ENCODE peak calls at places on chromosomes 4 and X, in five cellular contexts. One of them, this sample, is unnamed.

GRCh38 chrX:119981286-119982070 is 37.9 kb upstream of the NKAP start:
- DNase-seq in heart right ventricle: no peak
- DNase-seq in thoracic aorta: no peak
- DNase-seq in heart left ventricle: no peak
- DNase-seq in GM23338: peak; percentile 73
- DNase-seq in this sample: no peak

GRCh38 chrX:154595559-154595958 is 10.6 kb downstream of the CTAG1A start:
- DNase-seq in heart right ventricle: no peak
- DNase-seq in thoracic aorta: no peak
- DNase-seq in heart left ventricle: no peak
- DNase-seq in GM23338: no peak
- DNase-seq in this sample: no peak

GRCh38 chr4:14650127-14650526 is 352.2 kb upstream of the CPEB2 start:
- DNase-seq in heart right ventricle: no peak
- DNase-seq in thoracic aorta: no peak
- DNase-seq in heart left ventricle: no peak
- DNase-seq in GM23338: no peak
- DNase-seq in this sample: no peak

GRCh38 chr4:57462843-57463242 is 352.7 kb upstream of the IGFBP7 start:
- DNase-seq in heart right ventricle: no peak
- DNase-seq in thoracic aorta: no peak
- DNase-seq in heart left ventricle: no peak
- DNase-seq in GM23338: no peak
- DNase-seq in this sample: no peak

GRCh38 chr4:2874861-2875260 is 31.2 kb downstream of the ADD1 start:
- DNase-seq in heart right ventricle: no peak
- DNase-seq in thoracic aorta: no peak
- DNase-seq in heart left ventricle: no peak
- DNase-seq in GM23338: no peak
- DNase-seq in this sample: no peak

GRCh38 chr4:16158504-16158852 is 67.8 kb downstream of the TAPT1 start:
- DNase-seq in heart right ventricle: no peak
- DNase-seq in thoracic aorta: no peak
- DNase-seq in heart left ventricle: no peak
- DNase-seq in GM23338: no peak
- DNase-seq in this sample: no peak

GRCh38 chrX:48083212-48083611 is 11.8 kb upstream of the ZNF630 start:
- DNase-seq in heart right ventricle: no peak
- DNase-seq in thoracic aorta: no peak
- DNase-seq in heart left ventricle: peak; percentile 20
- DNase-seq in GM23338: peak; percentile 60
- DNase-seq in this sample: peak; percentile 23

GRCh38 chrX:9829308-9830267 is 43.4 kb downstream of the SHROOM2 start:
- DNase-seq in heart right ventricle: no peak
- DNase-seq in thoracic aorta: no peak
- DNase-seq in heart left ventricle: no peak
- DNase-seq in GM23338: no peak
- DNase-seq in this sample: no peak

GRCh38 chrX:72466493-72466892 is 106.2 kb downstream of the HDAC8 start:
- DNase-seq in heart right ventricle: no peak
- DNase-seq in thoracic aorta: no peak
- DNase-seq in heart left ventricle: no peak
- DNase-seq in GM23338: no peak
- DNase-seq in this sample: no peak

GRCh38 chrX:38044682-38045081 is 38.3 kb downstream of the SYTL5 start:
- DNase-seq in heart right ventricle: no peak
- DNase-seq in thoracic aorta: no peak
- DNase-seq in heart left ventricle: no peak
- DNase-seq in GM23338: no peak
- DNase-seq in this sample: no peak

GRCh38 chr4:108834787-108835384 is 72.0 kb upstream of the ETNPPL start:
- DNase-seq in heart right ventricle: no peak
- DNase-seq in thoracic aorta: no peak
- DNase-seq in heart left ventricle: no peak
- DNase-seq in GM23338: peak; percentile 66
- DNase-seq in this sample: no peak

GRCh38 chrX:73962948-73963347 is 341.0 kb upstream of the ZCCHC13 start:
- DNase-seq in heart right ventricle: no peak
- DNase-seq in thoracic aorta: no peak
- DNase-seq in heart left ventricle: no peak
- DNase-seq in GM23338: no peak
- DNase-seq in this sample: no peak

GRCh38 chr4:39528056-39528465 is 822 bp upstream of the UGDH start:
- DNase-seq in heart right ventricle: no peak
- DNase-seq in thoracic aorta: peak; percentile 71
- DNase-seq in heart left ventricle: no peak
- DNase-seq in GM23338: no peak
- DNase-seq in this sample: peak; percentile 93

GRCh38 chrX:27463187-27463586 is at the start of gene PPP4R3C:
- DNase-seq in heart right ventricle: no peak
- DNase-seq in thoracic aorta: no peak
- DNase-seq in heart left ventricle: no peak
- DNase-seq in GM23338: no peak
- DNase-seq in this sample: no peak

GRCh38 chr4:166980419-166980818 is 253.9 kb downstream of the SPOCK3 start:
- DNase-seq in heart right ventricle: no peak
- DNase-seq in thoracic aorta: no peak
- DNase-seq in heart left ventricle: no peak
- DNase-seq in GM23338: no peak
- DNase-seq in this sample: no peak

GRCh38 chrX:107940095-107940494 is 42.1 kb downstream of the TEX13B start:
- DNase-seq in heart right ventricle: no peak
- DNase-seq in thoracic aorta: no peak
- DNase-seq in heart left ventricle: no peak
- DNase-seq in GM23338: no peak
- DNase-seq in this sample: no peak

GRCh38 chr4:52843958-52844357 is 18.2 kb upstream of the RASL11B start:
- DNase-seq in heart right ventricle: no peak
- DNase-seq in thoracic aorta: no peak
- DNase-seq in heart left ventricle: peak; percentile 34
- DNase-seq in GM23338: no peak
- DNase-seq in this sample: no peak

GRCh38 chrX:108018659-108019381 is 26.0 kb upstream of the VSIG1 start:
- DNase-seq in heart right ventricle: no peak
- DNase-seq in thoracic aorta: no peak
- DNase-seq in heart left ventricle: no peak
- DNase-seq in GM23338: no peak
- DNase-seq in this sample: no peak

GRCh38 chrX:107714196-107714811 is 61.3 kb downstream of the TSC22D3 start:
- DNase-seq in heart right ventricle: no peak
- DNase-seq in thoracic aorta: no peak
- DNase-seq in heart left ventricle: no peak
- DNase-seq in GM23338: no peak
- DNase-seq in this sample: peak; percentile 63

GRCh38 chrX:106959897-106960296 is 39.7 kb downstream of the CLDN2 start:
- DNase-seq in heart right ventricle: no peak
- DNase-seq in thoracic aorta: no peak
- DNase-seq in heart left ventricle: no peak
- DNase-seq in GM23338: peak; percentile 36
- DNase-seq in this sample: no peak

GRCh38 chrX:120560405-120560841 is 339 bp downstream of the CUL4B start:
- DNase-seq in heart right ventricle: no peak
- DNase-seq in thoracic aorta: no peak
- DNase-seq in heart left ventricle: peak; percentile 23
- DNase-seq in GM23338: no peak
- DNase-seq in this sample: peak; percentile 23

GRCh38 chrX:74467656-74468055 is 46.4 kb downstream of the SLC16A2 start:
- DNase-seq in heart right ventricle: no peak
- DNase-seq in thoracic aorta: no peak
- DNase-seq in heart left ventricle: no peak
- DNase-seq in GM23338: no peak
- DNase-seq in this sample: no peak

GRCh38 chrX:15929231-15929630 is 74.6 kb upstream of the AP1S2 start:
- DNase-seq in heart right ventricle: no peak
- DNase-seq in thoracic aorta: no peak
- DNase-seq in heart left ventricle: no peak
- DNase-seq in GM23338: no peak
- DNase-seq in this sample: no peak

GRCh38 chr4:69823481-69824186 is 36.3 kb downstream of the SULT1E1 start:
- DNase-seq in heart right ventricle: no peak
- DNase-seq in thoracic aorta: no peak
- DNase-seq in heart left ventricle: no peak
- DNase-seq in GM23338: peak; percentile 62
- DNase-seq in this sample: no peak

GRCh38 chr4:153927546-153927945 is 138.7 kb upstream of the SFRP2 start:
- DNase-seq in heart right ventricle: no peak
- DNase-seq in thoracic aorta: no peak
- DNase-seq in heart left ventricle: no peak
- DNase-seq in GM23338: no peak
- DNase-seq in this sample: no peak

GRCh38 chr4:78040431-78040830 is 16.7 kb upstream of the FRAS1 start:
- DNase-seq in heart right ventricle: no peak
- DNase-seq in thoracic aorta: no peak
- DNase-seq in heart left ventricle: no peak
- DNase-seq in GM23338: no peak
- DNase-seq in this sample: no peak

GRCh38 chrX:19183777-19184485 is 61.7 kb upstream of the ADGRG2 start:
- DNase-seq in heart right ventricle: no peak
- DNase-seq in thoracic aorta: no peak
- DNase-seq in heart left ventricle: no peak
- DNase-seq in GM23338: no peak
- DNase-seq in this sample: no peak

GRCh38 chr4:2803624-2804448 is 11.0 kb downstream of the SH3BP2 start:
- DNase-seq in heart right ventricle: peak; percentile 24
- DNase-seq in thoracic aorta: no peak
- DNase-seq in heart left ventricle: no peak
- DNase-seq in GM23338: no peak
- DNase-seq in this sample: peak; percentile 54

GRCh38 chr4:159158989-159159388 is 56.1 kb downstream of the RAPGEF2 start:
- DNase-seq in heart right ventricle: no peak
- DNase-seq in thoracic aorta: no peak
- DNase-seq in heart left ventricle: no peak
- DNase-seq in GM23338: no peak
- DNase-seq in this sample: no peak

GRCh38 chrX:133676344-133677122 is 261.2 kb upstream of the GPC4 start:
- DNase-seq in heart right ventricle: no peak
- DNase-seq in thoracic aorta: no peak
- DNase-seq in heart left ventricle: no peak
- DNase-seq in GM23338: no peak
- DNase-seq in this sample: no peak

GRCh38 chrX:133681416-133681815 is 266.1 kb upstream of the GPC4 start:
- DNase-seq in heart right ventricle: no peak
- DNase-seq in thoracic aorta: no peak
- DNase-seq in heart left ventricle: no peak
- DNase-seq in GM23338: no peak
- DNase-seq in this sample: no peak

GRCh38 chrX:133685806-133686205 is 270.5 kb upstream of the GPC4 start:
- DNase-seq in heart right ventricle: peak; percentile 5
- DNase-seq in thoracic aorta: no peak
- DNase-seq in heart left ventricle: no peak
- DNase-seq in GM23338: peak; percentile 40
- DNase-seq in this sample: no peak

GRCh38 chrX:133677123-133678063 is 262.1 kb upstream of the GPC4 start:
- DNase-seq in heart right ventricle: no peak
- DNase-seq in thoracic aorta: no peak
- DNase-seq in heart left ventricle: no peak
- DNase-seq in GM23338: no peak
- DNase-seq in this sample: no peak

DNA sequence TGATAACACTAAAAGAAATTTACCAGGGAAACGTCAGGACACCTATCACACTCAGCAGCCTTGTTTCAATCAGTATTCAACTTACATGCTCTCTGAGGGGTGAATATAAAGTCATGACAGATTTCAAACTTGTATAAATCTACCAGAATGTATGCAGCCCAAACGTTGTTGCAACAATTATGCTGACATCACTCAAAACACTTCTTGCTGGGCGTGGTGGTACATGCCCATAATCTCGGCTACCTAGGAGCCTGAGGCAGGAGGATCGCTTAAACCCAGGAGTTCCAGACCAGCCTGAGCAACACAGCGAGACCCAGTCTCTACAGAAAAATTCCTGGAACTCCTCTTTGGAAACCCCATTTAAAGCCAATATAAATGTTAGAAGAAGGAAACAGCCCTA is 266.6 kb upstream of the GPC4 start:
- DNase-seq in heart right ventricle: no peak
- DNase-seq in thoracic aorta: no peak
- DNase-seq in heart left ventricle: no peak
- DNase-seq in GM23338: no peak
- DNase-seq in this sample: no peak
- H3K4me3 ChIP-seq in heart right ventricle: no peak overlapping the region
- H3K4me3 ChIP-seq in thoracic aorta: no peak overlapping the region
- H3K4me3 ChIP-seq in heart left ventricle: no peak overlapping the region
- H3K4me3 ChIP-seq in GM23338: no peak overlapping the region
- H3K4me3 ChIP-seq in this sample: no peak overlapping the region

GRCh38 chrX:68938244-68939004 is 109.6 kb downstream of the EFNB1 start:
- DNase-seq in heart right ventricle: no peak
- DNase-seq in thoracic aorta: no peak
- DNase-seq in heart left ventricle: peak; percentile 40
- DNase-seq in GM23338: no peak
- DNase-seq in this sample: peak; percentile 68
- H3K27me3 ChIP-seq in heart right ventricle: no peaks in the 10 kb centered on the region
- H3K27me3 ChIP-seq in thoracic aorta: no peaks in the 10 kb centered on the region
- H3K27me3 ChIP-seq in heart left ventricle: no peaks in the 10 kb centered on the region
- H3K27me3 ChIP-seq in GM23338: no peaks in the 10 kb centered on the region
- H3K27me3 ChIP-seq in this sample: no peaks in the 10 kb centered on the region

DNA sequence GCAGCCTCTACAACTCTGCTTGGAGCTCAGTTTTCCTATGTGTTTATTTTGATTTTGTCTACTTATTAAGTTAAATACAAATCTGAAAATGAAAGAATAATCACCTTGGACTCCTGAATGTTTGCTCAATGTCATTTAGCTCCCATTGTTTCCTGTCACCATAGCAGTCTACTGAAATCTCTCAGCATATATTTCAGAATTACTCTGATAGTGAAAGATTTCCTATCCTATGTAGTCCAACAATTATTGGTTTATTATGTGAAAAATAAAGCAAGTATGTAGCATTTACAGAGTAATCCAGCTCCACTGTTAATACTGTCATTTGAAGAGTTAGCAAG is 168.4 kb downstream of the CBR4 start:
- DNase-seq in heart right ventricle: no peak
- DNase-seq in thoracic aorta: no peak
- DNase-seq in heart left ventricle: no peak
- DNase-seq in GM23338: no peak
- DNase-seq in this sample: no peak
- H3K27ac ChIP-seq in heart right ventricle: peak overlapping the region; percentile 70
- H3K27ac ChIP-seq in thoracic aorta: peak overlapping the region; percentile 99
- H3K27ac ChIP-seq in heart left ventricle: peak overlapping the region; percentile 51
- H3K27ac ChIP-seq in GM23338: peak overlapping the region; percentile 56
- H3K27ac ChIP-seq in this sample: peak overlapping the region; percentile 88

GRCh38 chr4:42646013-42646784 is 10.7 kb downstream of the ATP8A1 start:
- DNase-seq in heart right ventricle: no peak
- DNase-seq in thoracic aorta: no peak
- DNase-seq in heart left ventricle: no peak
- DNase-seq in GM23338: no peak
- DNase-seq in this sample: no peak
- H3K4me3 ChIP-seq in heart right ventricle: no peak overlapping the region
- H3K4me3 ChIP-seq in thoracic aorta: no peak overlapping the region
- H3K4me3 ChIP-seq in heart left ventricle: no peak overlapping the region
- H3K4me3 ChIP-seq in GM23338: no peak overlapping the region
- H3K4me3 ChIP-seq in this sample: no peak overlapping the region

This sample was measured in tibial artery.